ENCODE peak calls at places on chromosomes 3 and 15, in five cellular contexts. Q, S, Y, R and C are unnamed samples.

GRCh38 chr15:34154725-34155204 is 52.9 kb downstream of the PGBD4 start:
- DNase-seq in Q (peak; percentile 14), S (no peak), Y (no peak), R (peak; percentile 76), C (peak; percentile 82)

GRCh38 chr15:78878356-78878755 is 5.7 kb downstream of the MORF4L1 start:
- DNase-seq in Q (peak; percentile 54), S (no peak), Y (no peak), R (no peak), C (no peak)

GRCh38 chr3:183446838-183447205 is 18.4 kb upstream of the MCF2L2 start:
- DNase-seq in Q (no peak), S (no peak), Y (no peak), R (no peak), C (no peak)

GRCh38 chr3:151960956-151961580 is 87.6 kb downstream of the SUCNR1 start:
- DNase-seq in Q (no peak), S (no peak), Y (no peak), R (no peak), C (no peak)

GRCh38 chr3:79383402-79384012 is 384.3 kb downstream of the ROBO1 start:
- DNase-seq in Q (peak; percentile 46), S (no peak), Y (no peak), R (peak; percentile 23), C (no peak)

GRCh38 chr15:44712108-44713005 is 1.0 kb downstream of the B2M start:
- DNase-seq in Q (peak; percentile 92), S (no peak), Y (no peak), R (peak; percentile 69), C (no peak)

GRCh38 chr3:182585532-182586150 is 207.7 kb upstream of the ATP11B start:
- DNase-seq in Q (no peak), S (no peak), Y (no peak), R (no peak), C (no peak)

GRCh38 chr15:87089551-87089950 is 1009.9 kb downstream of the AGBL1 start:
- DNase-seq in Q (no peak), S (no peak), Y (no peak), R (no peak), C (no peak)

GRCh38 chr15:75573001-75573400 is 6.1 kb downstream of the PTPN9 start:
- DNase-seq in Q (peak; percentile 54), S (no peak), Y (no peak), R (peak; percentile 56), C (no peak)

GRCh38 chr3:184565421-184566211 is 4.0 kb downstream of the EPHB3 start:
- DNase-seq in Q (peak; percentile 90), S (no peak), Y (no peak), R (peak; percentile 96), C (no peak)

GRCh38 chr3:183210862-183211341 is 42.2 kb upstream of the B3GNT5 start:
- DNase-seq in Q (no peak), S (no peak), Y (no peak), R (peak; percentile 13), C (no peak)

GRCh38 chr3:25495726-25496125 is 67.7 kb downstream of the RARB start:
- DNase-seq in Q (no peak), S (no peak), Y (no peak), R (no peak), C (no peak)

GRCh38 chr15:42081463-42081830 is 12.9 kb downstream of the PLA2G4D start:
- DNase-seq in Q (no peak), S (no peak), Y (no peak), R (no peak), C (peak; percentile 28)

GRCh38 chr3:58988041-58988440 is 61.8 kb downstream of the CFAP20DC start:
- DNase-seq in Q (no peak), S (no peak), Y (no peak), R (no peak), C (no peak)

GRCh38 chr3:59818033-59818936 is 768.5 kb upstream of the CFAP20DC start:
- DNase-seq in Q (peak; percentile 93), S (no peak), Y (no peak), R (peak; percentile 48), C (no peak)

GRCh38 chr3:14285526-14285925 is 106.9 kb downstream of the LSM3 start:
- DNase-seq in Q (no peak), S (no peak), Y (no peak), R (no peak), C (no peak)

GRCh38 chr3:105647047-105647446 is 221.8 kb downstream of the CBLB start:
- DNase-seq in Q (peak; percentile 94), S (no peak), Y (no peak), R (peak; percentile 71), C (no peak)

GRCh38 chr3:143601738-143602480 is 246.4 kb downstream of the SLC9A9 start:
- DNase-seq in Q (peak; percentile 93), S (no peak), Y (no peak), R (peak; percentile 92), C (peak; percentile 28)
- H2AK5ac ChIP-seq in Q (no peak overlapping the region), S (no peak overlapping the region), Y (no peak overlapping the region), R (no peak overlapping the region), C (no peak overlapping the region)

GRCh38 chr3:193053031-193053430 is 135.4 kb upstream of the MB21D2 start:
- DNase-seq in Q (no peak), S (no peak), Y (no peak), R (no peak), C (no peak)
- H3K4me2 ChIP-seq in Q (no peak overlapping the region), S (no peak overlapping the region), Y (no peak overlapping the region), R (no peak overlapping the region), C (no peak overlapping the region)

GRCh38 chr15:28899061-28899738 is 13.4 kb downstream of the APBA2 start:
- DNase-seq in Q (no peak), S (no peak), Y (no peak), R (no peak), C (no peak)
- H2BK12ac ChIP-seq in Q (no peak overlapping the region), S (no peak overlapping the region), Y (peak overlapping the region; percentile 11), R (no peak overlapping the region), C (no peak overlapping the region)

GRCh38 chr3:149623819-149624218 is 34.0 kb downstream of the WWTR1 start:
- DNase-seq in Q (no peak), S (no peak), Y (no peak), R (no peak), C (no peak)
- H2AK5ac ChIP-seq in Q (no peak overlapping the region), S (no peak overlapping the region), Y (peak overlapping the region; percentile 85), R (no peak overlapping the region), C (no peak overlapping the region)